ENCODE peak calls at places on chromosome 1, in eight cellular contexts. P, Z, O, G, F, K, B and M are unnamed samples.

GRCh38 chr1:55304306-55304705 is 89.1 kb upstream of the USP24 start:
- DNase-seq in Z (no peak), G (no peak), F (no peak), P (no peak), B (no peak), K (no peak), O (no peak), M (no peak)

GRCh38 chr1:180358649-180359048 is 128.6 kb downstream of the LHX4 start:
- DNase-seq in B (peak), F (peak), P (peak), Z (no peak), K (no peak), O (no peak), G (no peak), M (no peak)

GRCh38 chr1:50447961-50448360 is 24.7 kb upstream of the DMRTA2 start:
- DNase-seq in K (no peak), Z (no peak), O (no peak), F (no peak), G (no peak), B (no peak), P (no peak), M (no peak)

GRCh38 chr1:90335566-90335965 is 340.7 kb downstream of the ZNF326 start:
- DNase-seq in P (no peak), F (no peak), K (no peak), B (no peak), Z (no peak), O (no peak), G (no peak), M (no peak)

GRCh38 chr1:197178998-197179397 is 32.5 kb upstream of the ASPM start:
- DNase-seq in B (peak), K (no peak), F (peak), P (peak), Z (no peak), G (no peak), O (no peak), M (no peak)

GRCh38 chr1:16175610-16176553 is 20.0 kb upstream of the EPHA2 start:
- DNase-seq in Z (no peak), G (peak), O (no peak), B (peak), P (peak), F (peak), K (no peak), M (peak)

GRCh38 chr1:172845371-172845770 is 186.5 kb downstream of the FASLG start:
- DNase-seq in O (no peak), B (no peak), G (no peak), Z (no peak), P (peak), F (peak), K (peak), M (no peak)

GRCh38 chr1:4837201-4837600 is 182.8 kb downstream of the AJAP1 start:
- DNase-seq in K (no peak), Z (no peak), O (no peak), B (no peak), P (no peak), F (no peak), G (no peak), M (no peak)

GRCh38 chr1:67552336-67552759 is 122.1 kb upstream of the SERBP1 start:
- DNase-seq in Z (no peak), F (no peak), G (no peak), P (no peak), O (no peak), B (no peak), K (no peak), M (peak)
- TF ChIP-seq CTCF in Z (no peak), F (no peak), G (peak), P (no peak), O (no peak), B (no peak), K (no peak), M (no peak)

DNA sequence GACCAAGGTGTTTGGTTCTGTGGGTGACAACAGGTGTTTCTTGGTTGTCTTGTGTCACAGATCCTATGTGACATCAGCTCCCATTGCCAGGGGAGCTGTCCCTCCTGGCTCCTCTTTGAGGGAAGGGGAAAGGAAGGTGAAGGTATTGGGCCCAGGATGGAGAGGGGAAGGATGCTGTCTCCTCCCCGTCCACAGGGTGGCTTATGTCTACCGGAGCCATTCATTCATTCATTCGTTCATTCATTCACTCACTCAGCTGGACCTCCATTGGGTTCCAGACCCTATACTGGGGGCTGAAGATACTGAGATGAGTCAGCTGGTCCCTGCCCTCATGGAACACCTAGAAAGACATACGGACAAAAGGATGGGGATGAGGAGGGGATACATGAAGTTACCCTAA is 38.9 kb downstream of the EPHB2 start:
- DNase-seq in F (no peak), O (no peak), P (no peak), K (no peak), G (no peak), B (no peak), Z (no peak), M (no peak)
- TF ChIP-seq CTCF in F (no peak), O (no peak), P (peak), K (no peak), G (no peak), B (no peak), Z (no peak), M (no peak)

DNA sequence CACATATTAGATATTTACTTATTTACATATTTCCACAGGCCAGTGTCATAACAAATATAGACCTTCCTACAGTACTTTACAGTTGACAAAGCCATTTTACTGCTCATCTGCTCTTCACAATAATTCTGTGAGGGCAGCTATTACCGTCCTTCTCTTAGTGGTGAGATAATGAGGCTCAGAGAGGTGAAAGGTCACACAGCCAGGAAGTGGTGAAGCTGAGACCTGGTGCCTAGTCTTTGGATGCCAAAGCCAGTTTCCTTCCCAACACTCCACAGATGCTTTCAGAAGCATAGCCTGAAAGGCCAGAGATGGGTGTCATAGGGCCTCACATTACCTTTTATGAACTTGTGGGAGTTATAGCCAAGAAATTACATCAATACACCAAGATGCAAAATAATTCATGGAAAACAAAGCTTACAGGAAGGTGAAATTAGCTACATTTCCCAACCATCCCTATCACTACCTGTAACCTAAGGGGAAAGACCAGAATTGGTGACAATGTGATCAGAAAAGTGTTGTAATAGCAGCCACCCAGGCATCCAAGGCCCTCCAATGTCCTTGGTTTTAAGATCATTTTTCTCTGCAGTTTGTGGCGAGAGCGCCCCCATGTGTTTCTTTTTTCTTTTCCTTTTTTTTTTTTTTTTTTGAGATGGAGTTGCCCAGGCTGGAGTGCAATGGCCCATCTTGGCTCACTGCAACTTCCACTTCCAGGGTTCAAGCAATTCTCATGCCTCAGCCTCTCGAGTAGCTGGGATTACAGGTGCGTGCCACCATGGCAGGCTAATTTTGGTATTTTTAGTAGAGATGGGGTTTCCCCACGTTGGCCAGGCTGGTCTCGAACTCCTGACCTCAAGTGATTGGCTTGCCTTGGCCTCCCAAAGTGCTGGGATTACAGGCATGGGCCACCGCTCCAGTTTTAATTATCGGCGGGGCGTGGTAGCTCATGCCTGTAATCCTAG is 26.5 kb upstream of the RPL11 start:
- DNase-seq in K (peak), F (no peak), Z (no peak), G (no peak), O (no peak), P (peak), B (peak), M (no peak)
- TF ChIP-seq CTCF in K (no peak), F (peak), Z (peak), G (peak), O (peak), P (peak), B (peak), M (no peak)

DNA sequence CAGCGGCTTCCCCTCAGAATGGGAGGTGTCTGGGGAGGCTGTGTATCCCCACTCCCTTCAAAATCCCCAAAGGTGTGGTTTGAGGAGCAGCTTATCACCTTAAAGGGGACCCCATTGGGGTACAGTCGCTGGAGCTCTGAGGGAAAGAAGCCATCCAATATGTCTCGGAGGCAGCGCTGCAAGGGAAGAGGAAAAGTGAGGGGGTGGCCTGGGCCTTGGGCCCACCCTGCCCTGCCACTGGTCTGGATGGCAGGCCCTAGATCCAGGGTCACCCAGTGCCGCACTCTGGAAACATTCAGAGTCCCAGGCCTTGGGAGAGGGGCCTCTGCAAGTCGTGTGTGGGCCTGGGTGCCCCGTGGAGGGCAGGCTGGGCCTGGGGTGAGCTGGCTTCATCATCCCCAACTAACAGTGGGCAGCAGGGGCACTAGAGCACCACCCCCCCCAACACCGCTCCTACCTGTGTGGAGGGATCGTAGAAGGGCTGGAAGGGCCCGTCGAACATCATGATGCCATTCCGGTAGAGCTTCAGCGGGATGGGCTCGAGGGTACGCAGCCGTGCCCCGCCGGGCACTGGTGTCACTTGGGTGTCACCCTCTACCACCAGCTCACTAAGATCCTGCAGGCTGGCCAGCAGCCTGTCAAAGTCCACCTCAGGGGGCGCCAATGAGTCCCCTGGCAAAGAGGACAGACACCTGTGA is 5.6 kb downstream of the SH3BGRL3 start:
- DNase-seq in P (no peak), F (no peak), O (no peak), B (no peak), Z (no peak), K (peak), G (no peak), M (peak)
- TF ChIP-seq CTCF in P (peak), F (peak), O (no peak), B (peak), Z (peak), K (peak), G (peak), M (no peak)